ENCODE peak calls at places on chromosomes 16 and 17, in seven cellular contexts. P is cardiac fibroblast; E is CD4-positive, CD25-positive, alpha-beta regulatory T cell; T is GM12865; J is cardiac septum; C is cerebellum; U is activated CD4-positive, CD25-positive, alpha-beta regulatory T cell. W is an unnamed sample.

GRCh38 chr16:68509381-68509780 is 29.7 kb upstream of the ZFP90 start:
- DNase-seq in P (no peak), E (no peak), T (no peak), J (no peak), C (no peak), U (no peak), W (no peak)

GRCh38 chr17:77875881-77876509 is 82.5 kb upstream of the TNRC6C start:
- DNase-seq in P (peak), E (no peak), T (peak), J (no peak), C (no peak), U (no peak), W (no peak)

GRCh38 chr17:37111329-37111728 is 162.6 kb downstream of the AATF start:
- DNase-seq in P (no peak), E (no peak), T (no peak), J (no peak), C (no peak), U (no peak), W (no peak)

GRCh38 chr16:89365044-89365467 is 125.3 kb downstream of the ANKRD11 start:
- DNase-seq in P (peak), E (no peak), T (peak), J (no peak), C (no peak), U (no peak), W (no peak)

GRCh38 chr16:14364386-14365199 is 265.5 kb downstream of the PARN start:
- DNase-seq in P (peak), E (no peak), T (no peak), J (no peak), C (no peak), U (no peak), W (no peak)

GRCh38 chr17:65750678-65751077 is 189.2 kb upstream of the AXIN2 start:
- DNase-seq in P (peak), E (peak), T (peak), J (peak), C (peak), U (no peak), W (no peak)

GRCh38 chr16:74372953-74373846 is 2.9 kb upstream of the NPIPB15 start:
- DNase-seq in P (no peak), E (no peak), T (no peak), J (no peak), C (no peak), U (no peak), W (no peak)

GRCh38 chr17:16273499-16273898 is 56.5 kb downstream of the PIGL start:
- DNase-seq in P (peak), E (no peak), T (no peak), J (no peak), C (no peak), U (no peak), W (no peak)

GRCh38 chr17:15954222-15954621 is 9.3 kb downstream of the ADORA2B start:
- DNase-seq in P (peak), E (no peak), T (no peak), J (no peak), C (no peak), U (no peak), W (no peak)

GRCh38 chr16:53770641-53771040 is 66.7 kb downstream of the FTO start:
- DNase-seq in P (peak), E (no peak), T (no peak), J (no peak), C (no peak), U (no peak), W (no peak)

GRCh38 chr17:78903101-78903779 is at the start of gene CEP295NL:
- DNase-seq in P (peak), E (no peak), T (peak), J (no peak), C (no peak), U (no peak), W (no peak)